ENCODE peak calls at places on chromosome X, in five cellular contexts. W is breast epithelium, O is upper lobe of left lung, U is astrocyte of the spinal cord, D is psoas muscle. Y is an unnamed sample.

GRCh38 chrX:136588060-136588459 is 56.0 kb downstream of the VGLL1 start:
- DNase-seq in U (no peak), W (no peak), D (no peak), O (no peak), Y (no peak)

GRCh38 chrX:1305411-1305810 is 31.2 kb upstream of the IL3RA start:
- DNase-seq in O (no peak), U (no peak), D (no peak), W (no peak), Y (no peak)

GRCh38 chrX:151871244-151871643 is 41.4 kb upstream of the MAGEA4 start:
- DNase-seq in O (no peak), W (no peak), D (no peak), U (peak), Y (no peak)

GRCh38 chrX:50988649-50989048 is 78.1 kb downstream of the BMP15 start:
- DNase-seq in W (no peak), O (no peak), D (no peak), U (peak), Y (no peak)

GRCh38 chrX:50677789-50678188 is 136.2 kb downstream of the SHROOM4 start:
- DNase-seq in W (no peak), O (no peak), D (no peak), U (no peak), Y (no peak)

GRCh38 chrX:34382416-34382815 is 250.3 kb upstream of the FAM47A start:
- DNase-seq in D (no peak), W (no peak), O (no peak), U (peak), Y (no peak)

GRCh38 chrX:55107911-55108310 is 19.1 kb downstream of the PAGE2 start:
- DNase-seq in U (no peak), W (no peak), O (no peak), D (no peak), Y (no peak)

GRCh38 chrX:37755073-37755472 is 24.8 kb upstream of the CYBB start:
- DNase-seq in O (no peak), D (no peak), W (no peak), U (no peak), Y (no peak)

GRCh38 chrX:10231461-10231860 is 74.7 kb downstream of the CLCN4 start:
- DNase-seq in W (no peak), U (no peak), D (no peak), O (no peak), Y (no peak)

GRCh38 chrX:49876750-49877149 is 2.5 kb upstream of the USP27X start:
- DNase-seq in D (no peak), U (peak), O (no peak), W (no peak), Y (no peak)

GRCh38 chrX:73524906-73525305 is 38.1 kb upstream of the CHIC1 start:
- DNase-seq in U (no peak), D (no peak), W (no peak), O (no peak), Y (no peak)

GRCh38 chrX:4674028-4674782 is 960.8 kb upstream of the PRKX start:
- DNase-seq in D (no peak), W (no peak), U (no peak), O (no peak), Y (no peak)

GRCh38 chrX:3271485-3272186 is 74.8 kb downstream of the MXRA5 start:
- DNase-seq in D (no peak), W (no peak), O (no peak), U (peak), Y (no peak)

GRCh38 chrX:110081740-110082139 is 78.8 kb downstream of the TMEM164 start:
- DNase-seq in W (no peak), U (peak), D (peak), O (peak), Y (no peak)

GRCh38 chrX:19912-20571 is 261.1 kb upstream of the PLCXD1 start:
- DNase-seq in U (peak), O (no peak), W (no peak), D (peak), Y (no peak)

GRCh38 chrX:15497865-15498264 is 2.7 kb upstream of the BMX start:
- DNase-seq in O (peak), W (no peak), U (peak), D (no peak), Y (no peak)

GRCh38 chrX:97685753-97686152 is 802.0 kb downstream of the RPA4 start:
- DNase-seq in O (no peak), D (no peak), W (no peak), U (peak), Y (no peak)

GRCh38 chrX:134949271-134949670 is 41.5 kb upstream of the SMIM10 start:
- DNase-seq in D (no peak), W (no peak), U (no peak), O (no peak), Y (no peak)

GRCh38 chrX:8811611-8812010 is 10.4 kb upstream of the FAM9A start:
- DNase-seq in D (no peak), U (no peak), W (no peak), O (no peak), Y (no peak)

GRCh38 chrX:729583-730409 is 99.2 kb downstream of the SHOX start:
- DNase-seq in D (no peak), U (no peak), W (no peak), O (no peak), Y (no peak)

GRCh38 chrX:41960142-41960541 is 36.8 kb upstream of the CASK start:
- DNase-seq in W (no peak), U (no peak), D (no peak), O (no peak), Y (no peak)

GRCh38 chrX:18886344-18887161 is 97.4 kb downstream of the PHKA2 start:
- DNase-seq in O (peak), U (peak), W (peak), D (peak), Y (peak)

GRCh38 chrX:42229533-42229932 is 306.2 kb upstream of the CASK start:
- DNase-seq in W (no peak), D (no peak), O (no peak), U (no peak), Y (no peak)

GRCh38 chrX:153773218-153773611 is 7.6 kb upstream of the SRPK3 start:
- DNase-seq in W (no peak), U (no peak), O (no peak), D (peak), Y (no peak)
- TF ChIP-seq CTCF in W (no peak), U (no peak), O (no peak), D (no peak), Y (no peak)

DNA sequence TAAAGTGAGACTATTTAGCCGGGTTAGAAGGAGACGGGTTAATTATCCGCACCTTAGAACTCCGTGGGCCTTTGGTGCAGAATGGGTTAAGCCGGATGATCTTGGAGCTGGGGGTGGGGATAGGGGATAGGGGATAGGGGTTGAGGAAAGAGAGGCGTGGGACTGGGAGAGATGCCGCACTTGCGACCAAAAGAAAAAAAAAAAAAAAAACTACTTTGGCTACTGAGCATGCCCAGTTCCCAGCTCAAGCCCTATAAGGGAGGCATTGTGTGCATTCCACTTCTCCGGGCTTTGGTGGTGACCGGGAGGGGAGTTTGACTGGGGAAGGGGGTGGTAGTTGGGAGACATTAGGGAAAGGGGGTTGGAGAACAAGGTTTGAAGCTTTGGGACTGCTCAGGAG is at the start of gene SLITRK4:
- DNase-seq in U (no peak), D (no peak), W (no peak), O (no peak), Y (no peak)
- H3K4me3 ChIP-seq in U (peak), D (peak), W (peak), O (peak), Y (no peak)

GRCh38 chrX:138710311-138710791 is 1.2 kb downstream of the FGF13 start:
- DNase-seq in D (no peak), O (peak), W (no peak), U (no peak), Y (peak)

GRCh38 chrX:138710866-138711331 is 618 bp downstream of the FGF13 start:
- DNase-seq in U (no peak), W (no peak), O (peak), D (peak), Y (no peak)

GRCh38 chrX:138709886-138710285 is 1.6 kb downstream of the FGF13 start:
- DNase-seq in O (no peak), W (no peak), U (peak), D (no peak), Y (no peak)

GRCh38 chrX:138708268-138708667 is 3.2 kb downstream of the FGF13 start:
- DNase-seq in O (no peak), D (no peak), U (no peak), W (no peak), Y (no peak)

DNA sequence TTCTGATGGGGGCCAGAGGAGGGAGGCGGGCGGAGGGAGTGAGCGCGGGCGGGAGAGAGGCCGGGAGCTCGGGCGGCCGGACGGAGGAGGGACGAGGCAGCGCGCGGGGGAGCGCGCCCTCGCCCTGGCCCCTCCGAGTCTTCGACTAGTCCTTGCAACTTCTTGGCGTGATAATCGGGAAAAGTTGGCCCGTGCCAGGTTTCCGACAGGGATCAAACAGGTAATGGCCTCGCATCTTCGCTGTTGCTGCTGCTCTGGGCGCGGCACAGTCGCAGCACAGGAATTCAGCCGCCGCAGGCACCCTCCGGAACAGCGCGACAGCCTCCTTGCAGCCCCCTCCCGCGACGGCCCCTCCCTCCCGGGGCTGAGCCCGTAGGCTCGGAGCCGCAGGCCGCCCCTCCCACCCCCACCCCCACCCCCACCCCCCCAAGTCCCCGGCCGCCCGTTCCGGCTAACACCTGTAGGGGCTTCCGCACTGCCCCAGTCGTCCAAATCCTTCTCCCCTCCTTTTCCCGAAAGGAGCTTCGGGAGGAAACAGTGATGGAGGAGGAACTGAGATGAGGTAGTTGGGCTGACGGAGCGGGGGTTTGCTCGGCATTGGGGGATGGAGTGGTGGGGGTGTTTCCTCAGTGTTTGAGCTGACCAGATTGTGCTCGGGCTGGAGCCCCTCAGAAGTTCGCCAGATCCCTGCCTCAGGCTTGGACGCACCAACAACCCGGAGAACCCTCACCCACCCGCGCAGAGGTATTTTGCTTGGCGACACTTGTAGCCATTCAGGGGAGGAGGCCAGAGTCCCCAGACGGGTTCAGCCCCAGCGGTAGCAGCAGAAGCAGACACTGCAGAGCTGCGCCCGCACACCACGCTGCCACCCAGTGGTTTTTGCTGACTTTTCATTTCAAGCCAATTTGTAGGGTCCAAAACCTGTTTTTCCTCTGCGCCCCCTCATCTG is at the start of gene FGF13:
- DNase-seq in W (peak), D (peak), O (peak), U (peak), Y (no peak)
- TF ChIP-seq CTCF in W (no peak), D (peak), O (no peak), U (peak), Y (no peak)

DNA sequence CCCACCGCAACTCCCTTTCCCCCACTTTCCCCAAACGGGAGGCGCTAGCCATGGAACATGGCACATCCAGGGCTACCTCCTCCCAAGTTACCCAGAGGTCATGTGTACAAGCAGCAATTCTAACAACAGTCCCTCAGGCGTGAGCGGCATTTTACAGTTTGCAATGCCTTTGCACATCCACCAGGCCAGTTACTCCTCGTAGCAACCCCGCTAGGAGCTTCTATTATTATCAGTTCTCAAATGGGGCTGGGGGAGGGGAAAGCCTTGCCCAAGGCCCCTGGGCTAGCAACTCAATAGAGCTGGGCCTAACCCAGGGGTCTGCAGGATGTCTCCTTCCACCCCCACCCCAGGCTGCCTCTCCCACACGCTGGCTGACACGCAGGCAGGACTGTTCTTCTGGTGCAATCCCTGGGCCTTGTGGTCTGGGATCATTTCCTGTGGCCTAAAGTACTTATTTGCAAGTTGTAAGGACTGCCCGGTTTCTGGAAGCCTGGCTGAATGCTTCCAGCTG is 27.8 kb downstream of the PJA1 start:
- DNase-seq in W (no peak), O (no peak), U (peak), D (no peak), Y (no peak)
- H3K4me3 ChIP-seq in W (peak), O (peak), U (no peak), D (peak), Y (no peak)

GRCh38 chrX:146881521-146881920 is 67.0 kb upstream of the CXorf51A start:
- DNase-seq in D (no peak), W (no peak), U (no peak), O (no peak), Y (no peak)

DNA sequence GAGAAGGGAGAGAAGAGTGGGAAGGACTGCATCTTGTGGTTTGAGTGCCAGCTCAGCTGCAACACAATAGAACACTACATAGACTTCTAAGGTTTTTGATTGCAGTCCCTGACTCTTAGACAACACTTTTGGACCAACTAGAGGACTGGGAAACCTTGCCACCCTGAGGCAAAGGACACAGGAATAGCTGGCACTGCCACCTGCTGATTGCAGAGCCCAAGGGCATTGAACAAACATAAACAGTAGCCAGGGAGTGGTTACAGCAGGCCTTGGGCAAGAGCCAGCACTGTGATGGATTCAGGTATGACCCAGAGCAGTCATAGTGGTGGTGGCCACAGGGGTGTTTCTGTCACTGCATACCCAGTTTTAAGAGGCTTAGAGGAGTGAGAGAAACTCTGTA is 72.5 kb upstream of the CXorf51A start:
- DNase-seq in W (no peak), U (no peak), O (no peak), D (no peak), Y (no peak)
- TF ChIP-seq CTCF in W (no peak), U (no peak), O (no peak), D (no peak), Y (no peak)

GRCh38 chrX:130093271-130093670 is 17.0 kb downstream of the ELF4 start:
- DNase-seq in D (peak), W (no peak), U (no peak), O (no peak), Y (no peak)
- H3K4me3 ChIP-seq in D (no peak), W (no peak), U (no peak), O (no peak), Y (no peak)

GRCh38 chrX:23626651-23627050 is 40.6 kb upstream of the PRDX4 start:
- DNase-seq in U (no peak), O (no peak), W (no peak), D (no peak), Y (no peak)
- TF ChIP-seq CTCF in U (peak), O (no peak), W (no peak), D (no peak), Y (no peak)

GRCh38 chrX:100636321-100636991 is at the start of gene TSPAN6:
- DNase-seq in D (peak), O (peak), U (peak), W (peak), Y (peak)
- H3K4me3 ChIP-seq in D (peak), O (peak), U (peak), W (peak), Y (peak)

Y was measured in lower leg skin.